ENCODE peak calls at places on chromosomes 6 and 20, in four cellular contexts. W is mesenchymal stem cell, B is H1, F is neuronal stem cell. R is an unnamed sample.

GRCh38 chr6:132118144-132118543 is 167.0 kb upstream of the CCN2 start:
- DNase-seq in B (no peak), W (no peak), F (no peak), R (no peak)

GRCh38 chr20:1673424-1673823 is 15.8 kb upstream of the SIRPG start:
- DNase-seq in W (no peak), B (no peak), F (peak), R (no peak)

GRCh38 chr6:134741193-134741521 is 208.7 kb downstream of the ALDH8A1 start:
- DNase-seq in F (no peak), W (no peak), B (no peak), R (peak)

GRCh38 chr6:113971786-113972185 is 838 bp upstream of the HDAC2 start:
- DNase-seq in F (no peak), W (peak), B (no peak), R (no peak)

GRCh38 chr6:38110407-38111025 is 291.0 kb downstream of the ZFAND3 start:
- DNase-seq in F (no peak), W (no peak), B (no peak), R (no peak)

GRCh38 chr6:98343004-98343403 is 491.4 kb upstream of the POU3F2 start:
- DNase-seq in W (no peak), F (no peak), B (no peak), R (no peak)

GRCh38 chr6:28710466-28711191 is 184.9 kb downstream of the GPX5 start:
- DNase-seq in B (peak), F (no peak), W (peak), R (peak)

GRCh38 chr6:157464653-157465535 is 83.9 kb downstream of the ZDHHC14 start:
- DNase-seq in B (no peak), F (no peak), W (no peak), R (no peak)

GRCh38 chr6:157304840-157305675 is 18.3 kb downstream of the TMEM242 start:
- DNase-seq in B (no peak), W (peak), F (no peak), R (no peak)

GRCh38 chr20:59147197-59147596 is 16.4 kb upstream of the ZNF831 start:
- DNase-seq in F (no peak), B (no peak), W (no peak), R (no peak)

GRCh38 chr20:1357921-1358671 is 29.2 kb upstream of the SDCBP2 start:
- DNase-seq in F (no peak), W (no peak), B (no peak), R (no peak)

GRCh38 chr20:4190792-4191519 is 175.6 kb upstream of the RNF24 start:
- DNase-seq in F (no peak), W (no peak), B (no peak), R (no peak)

GRCh38 chr6:126071000-126071647 is 84.8 kb downstream of the TRMT11 start:
- DNase-seq in W (no peak), F (no peak), B (no peak), R (no peak)

GRCh38 chr20:34713194-34713943 is 9.2 kb downstream of the TP53INP2 start:
- DNase-seq in B (no peak), F (no peak), W (peak), R (no peak)

GRCh38 chr6:21593927-21594421 is 423 bp downstream of the SOX4 start:
- DNase-seq in F (no peak), W (no peak), B (no peak), R (no peak)

GRCh38 chr6:160013987-160014868 is 45.3 kb downstream of the IGF2R start:
- DNase-seq in W (peak), F (no peak), B (no peak), R (no peak)

GRCh38 chr6:135481786-135482369 is 15.7 kb downstream of the AHI1 start:
- DNase-seq in W (peak), B (no peak), F (no peak), R (no peak)

DNA sequence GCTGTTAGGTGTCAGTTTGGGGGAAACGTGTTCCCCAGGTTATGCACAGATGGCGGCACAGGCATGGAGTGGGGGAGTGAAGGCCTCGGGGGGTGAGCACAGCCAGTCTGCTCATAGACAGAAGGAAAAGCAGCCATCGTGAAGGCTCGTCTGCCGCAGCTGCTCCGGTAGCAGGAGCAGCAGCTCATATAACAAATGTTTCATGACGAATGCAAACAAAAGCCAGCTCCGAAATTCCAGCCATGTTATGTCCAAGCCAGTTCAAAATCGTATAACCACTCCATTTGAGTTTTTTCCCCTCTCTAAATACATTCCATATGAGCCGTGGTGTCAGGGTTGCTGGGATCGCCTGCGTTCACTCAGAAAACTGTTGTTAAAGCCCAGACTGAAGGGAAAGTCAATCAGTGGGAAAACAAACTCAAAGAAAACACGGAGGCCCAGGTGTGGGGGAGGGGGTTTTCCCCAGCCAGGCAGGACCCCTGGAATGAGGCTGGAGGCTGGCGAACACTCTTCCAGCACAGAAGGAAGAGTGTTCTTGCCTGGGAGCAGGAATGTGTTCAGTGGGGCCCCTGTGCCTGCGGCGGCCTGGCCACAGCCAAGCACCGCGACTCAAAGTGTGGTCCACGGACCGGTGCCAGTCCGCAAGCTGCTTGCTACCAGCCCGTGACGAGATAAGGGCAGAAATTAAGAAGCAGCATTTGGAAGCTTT is 280.3 kb upstream of the TAB2 start:
- DNase-seq in B (no peak), W (no peak), F (peak), R (no peak)
- H2BK12ac ChIP-seq in B (no peak), W (no peak), F (peak), R (no peak)

DNA sequence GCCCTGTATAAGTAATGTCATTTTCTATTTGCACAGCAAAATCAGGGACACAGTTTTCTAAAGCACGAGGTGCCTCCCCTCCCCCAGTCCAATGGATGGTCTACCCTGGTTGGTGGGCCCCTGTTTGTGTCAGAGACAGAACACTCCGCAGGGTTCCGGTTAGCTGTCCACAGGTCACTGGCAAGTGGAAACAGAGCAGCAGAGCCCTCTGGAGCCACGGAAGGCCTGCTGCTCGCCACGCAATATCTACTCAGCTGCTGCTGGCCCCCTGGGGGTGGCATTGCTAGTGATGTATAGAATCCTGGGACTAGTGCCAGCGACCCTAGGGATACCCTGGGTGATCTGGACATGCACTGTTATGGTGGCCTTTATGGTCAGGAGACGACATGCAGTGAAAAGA is 50.4 kb downstream of the RIN2 start:
- DNase-seq in B (no peak), W (no peak), F (no peak), R (no peak)
- H2BK15ac ChIP-seq in B (no peak), W (no peak), F (no peak), R (no peak)

GRCh38 chr6:44034931-44035345 is 92.3 kb downstream of the MRPL14 start:
- DNase-seq in W (no peak), B (no peak), F (no peak), R (no peak)

GRCh38 chr6:44036699-44037101 is 90.6 kb downstream of the MRPL14 start:
- DNase-seq in F (no peak), W (no peak), B (no peak), R (no peak)

GRCh38 chr6:44034391-44034861 is 92.8 kb downstream of the MRPL14 start:
- DNase-seq in W (no peak), F (no peak), B (no peak), R (no peak)

GRCh38 chr6:44036196-44036595 is 91.1 kb downstream of the MRPL14 start:
- DNase-seq in B (no peak), F (no peak), W (no peak), R (no peak)

GRCh38 chr6:44035621-44036020 is 91.6 kb downstream of the MRPL14 start:
- DNase-seq in B (no peak), F (no peak), W (peak), R (no peak)
- H4K8ac ChIP-seq in B (no peak), F (no peak), W (no peak), R (no peak)

GRCh38 chr6:142284419-142284818 is 17.4 kb upstream of the ADGRG6 start:
- DNase-seq in B (no peak), W (no peak), F (no peak), R (no peak)

GRCh38 chr6:142285235-142286087 is 16.3 kb upstream of the ADGRG6 start:
- DNase-seq in F (no peak), W (no peak), B (no peak), R (no peak)

GRCh38 chr6:142289687-142290086 is 12.1 kb upstream of the ADGRG6 start:
- DNase-seq in W (no peak), F (no peak), B (no peak), R (no peak)

GRCh38 chr6:142290851-142291250 is 11.0 kb upstream of the ADGRG6 start:
- DNase-seq in B (no peak), F (no peak), W (no peak), R (no peak)

DNA sequence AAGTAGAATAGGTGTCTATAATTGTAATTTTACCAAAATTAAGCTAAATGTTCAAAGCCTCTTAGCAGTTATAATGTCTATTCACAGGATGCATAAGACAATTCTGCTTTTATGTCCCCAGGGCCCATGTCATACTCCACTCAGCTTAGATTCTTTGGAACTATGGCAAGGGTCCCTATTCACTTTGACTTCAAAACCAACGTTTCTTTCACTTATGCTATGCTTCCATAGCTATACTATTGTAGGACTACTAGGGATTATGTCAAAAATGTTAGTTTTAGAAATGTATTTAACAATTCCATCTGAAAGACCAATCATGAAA is 15.8 kb upstream of the ADGRG6 start:
- DNase-seq in F (no peak), W (no peak), B (no peak), R (no peak)
- H2BK12ac ChIP-seq in F (no peak), W (no peak), B (no peak), R (no peak)

GRCh38 chr6:47137073-47137472 is 94.9 kb upstream of the ADGRF1 start:
- DNase-seq in B (no peak), W (no peak), F (no peak), R (no peak)
- H2BK15ac ChIP-seq in B (no peak), W (no peak), F (no peak), R (no peak)

GRCh38 chr20:47354388-47354709 is 2.1 kb downstream of the ZMYND8 start:
- DNase-seq in W (no peak), B (no peak), F (no peak), R (no peak)
- H4K8ac ChIP-seq in W (no peak), B (no peak), F (no peak), R (no peak)

DNA sequence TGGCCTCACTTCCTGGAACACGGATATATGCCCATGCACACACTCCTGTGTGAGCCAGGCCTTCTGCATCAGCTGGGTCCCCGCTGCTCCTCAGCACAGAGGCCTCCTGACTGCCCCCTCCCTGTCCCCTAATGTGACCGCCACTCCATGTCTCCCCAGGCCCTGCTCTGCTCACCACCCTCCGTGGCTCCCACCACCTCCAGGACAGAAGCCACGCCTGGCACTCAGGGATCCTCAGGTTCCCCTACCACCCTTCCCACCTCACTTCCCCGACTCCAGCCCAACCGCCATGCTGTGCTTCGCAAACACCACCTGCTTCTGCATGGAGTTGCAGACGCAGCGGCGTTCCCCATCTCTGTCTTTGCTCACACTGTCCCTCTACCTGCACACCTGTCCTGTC is 4.3 kb upstream of the SRC start:
- DNase-seq in F (no peak), W (no peak), B (no peak), R (peak)
- H2BK12ac ChIP-seq in F (no peak), W (no peak), B (peak), R (no peak)

DNA sequence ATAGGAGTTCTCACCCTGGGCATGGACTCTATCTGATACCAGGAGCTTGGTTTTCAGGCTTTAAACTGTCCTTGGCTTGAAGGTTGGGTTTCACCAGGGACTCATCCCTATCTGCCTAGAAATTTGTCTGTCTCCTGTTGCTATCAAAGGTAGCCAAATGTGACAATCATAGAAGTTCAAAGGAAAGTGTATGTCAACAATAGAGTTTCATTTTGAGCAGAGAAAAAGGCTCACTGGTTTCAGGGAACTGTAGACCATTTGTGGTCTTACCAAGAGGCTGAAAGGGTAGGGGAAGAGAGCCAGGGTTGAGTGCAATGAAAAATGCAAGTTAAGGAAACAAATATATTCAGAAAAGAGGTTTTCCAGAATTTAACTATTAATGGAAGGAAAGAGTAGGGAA is 966.8 kb upstream of the CITED2 start:
- DNase-seq in F (no peak), B (no peak), W (no peak), R (no peak)
- H2BK15ac ChIP-seq in F (no peak), B (no peak), W (no peak), R (no peak)

DNA sequence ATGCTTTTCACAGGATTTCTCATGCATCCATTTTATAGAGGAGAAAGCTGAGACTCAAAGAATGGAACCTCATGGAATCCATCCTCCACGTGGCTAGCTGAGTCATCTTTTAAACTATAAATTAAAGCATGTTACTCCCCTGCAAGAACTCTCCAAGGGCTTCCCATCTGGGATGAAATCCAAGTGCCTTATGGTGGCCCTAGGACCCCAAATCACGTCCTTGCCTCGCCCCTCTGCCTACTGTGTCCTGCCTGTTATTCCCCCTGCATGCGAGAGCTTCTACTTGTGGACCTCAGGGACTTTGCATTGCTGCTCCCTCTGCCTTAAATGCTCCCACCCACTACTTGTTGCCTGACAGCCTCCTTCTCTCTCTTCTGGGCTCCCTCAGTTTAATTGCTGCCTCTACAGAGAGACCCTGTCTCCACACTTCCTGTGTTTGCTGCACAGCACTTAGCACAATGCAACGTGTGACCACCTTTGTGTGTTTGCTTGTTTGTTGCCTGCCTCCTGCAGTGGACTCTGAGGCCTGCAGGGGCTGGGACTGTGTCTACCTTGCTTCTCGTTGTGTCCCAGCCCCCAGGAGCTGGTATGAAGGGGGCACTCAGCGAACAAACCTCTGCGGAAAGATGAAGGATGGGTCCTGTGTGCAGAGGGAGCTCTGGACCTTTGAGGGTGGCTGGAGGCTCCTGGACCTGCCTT is 39.4 kb downstream of the TOX2 start:
- DNase-seq in F (no peak), W (peak), B (no peak), R (no peak)
- H4K8ac ChIP-seq in F (no peak), W (peak), B (no peak), R (no peak)

R was measured in H9.